ENCODE peak calls at places on chromosomes 7 and 10, in four cellular contexts. One of them, this sample, is unnamed.

GRCh38 chr10:69955897-69956832 is 96.5 kb upstream of the MACROH2A2 start:
- DNase-seq in GM12878: no peak
- DNase-seq in SK-N-SH: no peak
- DNase-seq in HepG2: no peak
- DNase-seq in this sample: no peak

GRCh38 chr10:97333601-97334369 is 744 bp downstream of the FRAT2 start:
- DNase-seq in GM12878: no peak
- DNase-seq in SK-N-SH: peak
- DNase-seq in HepG2: no peak
- DNase-seq in this sample: no peak

GRCh38 chr10:125124907-125125306 is 35.5 kb downstream of the CTBP2 start:
- DNase-seq in GM12878: no peak
- DNase-seq in SK-N-SH: peak
- DNase-seq in HepG2: no peak
- DNase-seq in this sample: no peak

GRCh38 chr10:71774916-71775702 is 1.8 kb upstream of the VSIR start:
- DNase-seq in GM12878: no peak
- DNase-seq in SK-N-SH: no peak
- DNase-seq in HepG2: no peak
- DNase-seq in this sample: no peak

GRCh38 chr7:116571037-116571436 is 46.2 kb downstream of the CAV1 start:
- DNase-seq in GM12878: no peak
- DNase-seq in SK-N-SH: no peak
- DNase-seq in HepG2: no peak
- DNase-seq in this sample: peak

GRCh38 chr7:149220534-149220933 is 18.9 kb upstream of the ZNF212 start:
- DNase-seq in GM12878: no peak
- DNase-seq in SK-N-SH: peak
- DNase-seq in HepG2: no peak
- DNase-seq in this sample: no peak

GRCh38 chr10:6025683-6026225 is 36.4 kb downstream of the IL2RA start:
- DNase-seq in GM12878: no peak
- DNase-seq in SK-N-SH: no peak
- DNase-seq in HepG2: no peak
- DNase-seq in this sample: no peak

GRCh38 chr7:108402865-108403264 is 53.4 kb downstream of the NRCAM start:
- DNase-seq in GM12878: no peak
- DNase-seq in SK-N-SH: no peak
- DNase-seq in HepG2: no peak
- DNase-seq in this sample: no peak

GRCh38 chr10:80500572-80501380 is 36.9 kb upstream of the SH2D4B start:
- DNase-seq in GM12878: peak
- DNase-seq in SK-N-SH: no peak
- DNase-seq in HepG2: no peak
- DNase-seq in this sample: peak

GRCh38 chr7:4479367-4480039 is 202.6 kb upstream of the FOXK1 start:
- DNase-seq in GM12878: no peak
- DNase-seq in SK-N-SH: peak
- DNase-seq in HepG2: peak
- DNase-seq in this sample: peak

GRCh38 chr10:8088504-8088903 is 34.0 kb downstream of the GATA3 start:
- DNase-seq in GM12878: no peak
- DNase-seq in SK-N-SH: no peak
- DNase-seq in HepG2: no peak
- DNase-seq in this sample: no peak

DNA sequence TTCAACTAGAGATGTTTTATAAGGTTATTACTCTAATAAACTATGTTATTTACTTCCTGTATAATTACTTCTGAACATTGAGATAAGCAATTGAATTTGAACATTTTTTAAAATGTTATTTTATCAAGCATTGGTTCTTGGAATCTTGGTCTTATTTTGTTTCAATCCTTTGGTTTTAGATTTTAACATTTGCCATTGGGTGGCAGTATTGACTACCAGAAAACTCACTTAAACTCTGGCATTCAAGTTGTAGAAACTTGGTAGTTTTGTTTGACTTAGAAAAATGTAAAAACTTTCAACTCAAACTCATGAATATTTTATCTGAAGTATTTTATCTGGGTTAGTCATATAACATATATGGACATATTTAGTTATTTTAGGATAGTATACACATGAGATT is 48.1 kb downstream of the ATRNL1 start:
- DNase-seq in GM12878: no peak
- DNase-seq in SK-N-SH: peak
- DNase-seq in HepG2: no peak
- DNase-seq in this sample: peak
- TF ChIP-seq PBX3 in GM12878: no peak
- TF ChIP-seq PBX3 in SK-N-SH: no peak
- TF ChIP-seq PBX3 in HepG2: no peak
- TF ChIP-seq PBX3 in this sample: no peak

DNA sequence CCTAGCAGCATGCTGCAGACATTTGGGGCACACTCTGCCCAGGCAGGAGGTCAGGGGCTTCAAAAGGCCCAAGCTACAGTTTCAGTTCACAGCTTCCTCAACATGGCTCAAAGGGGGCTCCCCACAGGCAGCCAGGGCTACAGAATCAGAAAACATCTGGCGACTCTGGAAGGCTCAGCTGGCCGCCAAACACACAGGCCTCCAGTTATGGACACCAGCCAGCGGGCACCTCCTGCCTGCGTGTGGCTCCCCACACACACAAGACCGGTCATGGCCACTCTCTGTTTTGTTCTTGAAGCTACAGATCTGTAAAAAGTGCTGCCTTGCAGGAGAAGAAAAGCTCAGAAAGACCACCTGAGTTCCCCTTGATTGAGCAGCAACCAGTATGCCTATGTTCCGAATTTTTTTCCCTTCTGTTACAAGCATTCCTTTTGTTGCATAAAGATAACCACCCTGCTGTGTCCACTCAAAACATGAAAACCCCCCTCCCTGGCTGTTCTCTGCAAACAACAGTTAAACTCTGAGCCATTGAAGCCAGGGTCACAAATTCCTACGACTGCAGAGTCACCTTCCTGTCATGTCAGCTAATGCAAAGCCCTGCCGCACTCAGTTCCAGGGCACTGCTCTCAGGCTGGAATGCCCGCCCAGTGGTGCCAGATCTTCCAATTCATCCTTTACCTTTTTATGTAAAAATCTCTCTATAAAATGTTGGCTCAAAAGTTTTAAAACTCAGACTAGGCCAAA is 33.6 kb downstream of the VSTM4 start:
- DNase-seq in GM12878: no peak
- DNase-seq in SK-N-SH: peak
- DNase-seq in HepG2: peak
- DNase-seq in this sample: no peak
- TF ChIP-seq RAD21 in GM12878: no peak
- TF ChIP-seq RAD21 in SK-N-SH: peak
- TF ChIP-seq RAD21 in HepG2: no peak
- TF ChIP-seq RAD21 in this sample: no peak

GRCh38 chr10:99672884-99673283 is 13.6 kb downstream of the ENTPD7 start:
- DNase-seq in GM12878: no peak
- DNase-seq in SK-N-SH: no peak
- DNase-seq in HepG2: no peak
- DNase-seq in this sample: no peak
- TF ChIP-seq CHD2 in GM12878: no peak
- TF ChIP-seq CHD2 in SK-N-SH: no peak
- TF ChIP-seq CHD2 in HepG2: no peak
- TF ChIP-seq CHD2 in this sample: no peak

GRCh38 chr10:112721080-112721698 is 228.9 kb upstream of the TCF7L2 start:
- DNase-seq in GM12878: peak
- DNase-seq in SK-N-SH: no peak
- DNase-seq in HepG2: peak
- DNase-seq in this sample: peak
- TF ChIP-seq PBX3 in GM12878: no peak
- TF ChIP-seq PBX3 in SK-N-SH: no peak
- TF ChIP-seq PBX3 in HepG2: no peak
- TF ChIP-seq PBX3 in this sample: no peak

DNA sequence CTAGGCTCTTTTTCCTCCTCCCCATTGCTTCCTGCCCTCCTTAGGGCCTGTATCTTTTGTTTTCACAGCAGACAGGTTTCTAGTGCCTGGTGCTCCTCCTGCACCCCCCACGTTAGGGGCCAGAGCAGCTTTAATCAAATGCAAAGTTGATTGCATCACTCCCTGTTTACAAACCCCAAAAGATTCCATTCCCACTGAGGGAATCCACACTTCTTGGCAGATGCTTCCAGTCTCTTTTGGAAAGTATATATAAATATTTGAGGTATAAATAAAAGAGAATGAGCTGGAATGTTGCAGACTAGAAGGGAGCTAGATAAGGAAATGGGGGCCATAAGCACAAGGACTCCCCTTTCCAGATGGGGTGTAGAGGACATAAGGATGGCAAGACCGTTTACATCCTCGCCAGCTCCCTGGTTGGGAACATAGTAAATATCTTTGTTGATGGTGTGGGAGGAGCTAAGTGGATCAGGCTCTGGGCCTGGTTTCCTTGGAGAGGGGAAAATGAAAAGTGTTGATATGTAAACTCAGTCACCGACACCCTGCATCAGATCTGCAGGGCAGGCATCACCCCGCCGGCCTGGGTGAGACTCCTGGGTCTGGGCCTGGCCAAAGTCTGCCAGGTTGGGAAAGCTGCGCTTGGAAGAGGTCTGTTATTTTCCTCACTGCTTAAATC is 6.2 kb downstream of the RARRES2 start:
- DNase-seq in GM12878: no peak
- DNase-seq in SK-N-SH: no peak
- DNase-seq in HepG2: no peak
- DNase-seq in this sample: no peak
- TF ChIP-seq RAD21 in GM12878: no peak
- TF ChIP-seq RAD21 in SK-N-SH: no peak
- TF ChIP-seq RAD21 in HepG2: no peak
- TF ChIP-seq RAD21 in this sample: no peak

GRCh38 chr10:131980757-131981428 is 830 bp downstream of the BNIP3 start:
- DNase-seq in GM12878: no peak
- DNase-seq in SK-N-SH: peak
- DNase-seq in HepG2: peak
- DNase-seq in this sample: no peak
- TF ChIP-seq CHD2 in GM12878: no peak
- TF ChIP-seq CHD2 in SK-N-SH: no peak
- TF ChIP-seq CHD2 in HepG2: no peak
- TF ChIP-seq CHD2 in this sample: no peak

DNA sequence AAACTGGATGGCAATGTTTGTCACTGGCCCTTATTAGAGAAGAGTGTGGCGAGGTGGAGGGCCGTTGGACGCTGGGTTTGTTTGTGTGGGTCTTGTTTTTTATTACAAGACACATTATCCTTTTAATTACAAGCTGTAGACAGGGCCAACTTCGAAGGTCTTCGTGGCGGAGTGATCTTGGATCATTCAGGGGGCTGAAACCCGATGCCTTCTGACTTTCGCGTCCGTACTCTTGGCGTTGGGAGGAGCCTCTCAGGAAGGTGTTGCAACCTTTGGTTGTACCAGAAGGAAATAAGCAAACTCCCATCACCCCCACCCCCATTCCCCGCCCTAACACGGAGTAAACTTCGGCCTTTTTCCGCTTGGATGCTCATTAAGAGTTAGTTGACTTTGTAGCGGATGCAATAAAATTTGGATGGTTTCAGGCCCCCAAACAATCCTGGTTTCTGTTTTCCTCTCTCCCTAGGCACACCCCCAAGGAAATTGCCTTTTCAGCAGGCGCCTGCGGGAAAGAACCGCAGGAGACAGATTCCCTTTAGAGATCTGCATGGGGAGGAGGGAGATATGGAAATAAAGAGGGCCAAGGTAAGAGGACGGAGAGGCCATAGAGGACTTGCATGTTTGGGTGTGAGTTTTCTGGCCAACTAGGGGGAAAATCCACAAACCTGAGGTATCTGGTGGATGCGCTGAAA is 294.5 kb upstream of the NFE2L3 start:
- DNase-seq in GM12878: no peak
- DNase-seq in SK-N-SH: peak
- DNase-seq in HepG2: no peak
- DNase-seq in this sample: peak
- TF ChIP-seq PBX3 in GM12878: no peak
- TF ChIP-seq PBX3 in SK-N-SH: no peak
- TF ChIP-seq PBX3 in HepG2: no peak
- TF ChIP-seq PBX3 in this sample: no peak

DNA sequence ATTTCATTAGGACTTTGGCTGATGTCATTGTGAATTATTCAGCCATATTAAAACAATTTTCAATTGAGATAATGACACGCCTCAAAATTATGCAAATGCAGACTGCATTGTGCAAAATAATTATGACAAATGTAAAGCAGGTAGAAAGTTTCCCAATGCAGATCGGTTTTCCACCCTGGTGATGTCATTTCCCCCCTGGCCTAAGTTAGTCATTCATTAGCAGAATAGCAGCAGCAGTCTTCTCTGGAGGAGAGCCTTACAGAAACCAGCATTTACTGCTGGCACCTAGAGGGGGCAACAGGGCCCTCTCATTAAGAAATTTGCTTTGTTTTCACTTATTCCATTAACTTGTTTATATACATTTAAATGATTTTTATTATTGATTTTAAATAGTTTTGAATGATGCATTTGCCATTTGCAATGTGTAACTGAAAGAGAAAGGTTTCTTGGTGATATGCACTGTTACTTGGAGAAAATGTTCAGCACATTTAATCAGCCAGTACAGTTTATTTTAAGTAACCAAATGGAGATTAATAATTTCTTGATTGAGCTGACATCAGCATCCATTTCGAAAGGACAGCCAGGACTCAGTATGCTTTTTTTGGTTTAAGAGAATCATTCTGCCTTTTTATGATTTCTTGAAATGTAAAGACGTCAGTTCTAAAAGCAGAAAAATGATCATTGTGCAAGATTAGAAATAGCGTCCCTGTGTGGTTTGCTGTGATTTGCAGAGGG is 3.4 kb downstream of the ARID5B start:
- DNase-seq in GM12878: peak
- DNase-seq in SK-N-SH: peak
- DNase-seq in HepG2: peak
- DNase-seq in this sample: peak
- TF ChIP-seq RAD21 in GM12878: peak
- TF ChIP-seq RAD21 in SK-N-SH: peak
- TF ChIP-seq RAD21 in HepG2: no peak
- TF ChIP-seq RAD21 in this sample: peak

DNA sequence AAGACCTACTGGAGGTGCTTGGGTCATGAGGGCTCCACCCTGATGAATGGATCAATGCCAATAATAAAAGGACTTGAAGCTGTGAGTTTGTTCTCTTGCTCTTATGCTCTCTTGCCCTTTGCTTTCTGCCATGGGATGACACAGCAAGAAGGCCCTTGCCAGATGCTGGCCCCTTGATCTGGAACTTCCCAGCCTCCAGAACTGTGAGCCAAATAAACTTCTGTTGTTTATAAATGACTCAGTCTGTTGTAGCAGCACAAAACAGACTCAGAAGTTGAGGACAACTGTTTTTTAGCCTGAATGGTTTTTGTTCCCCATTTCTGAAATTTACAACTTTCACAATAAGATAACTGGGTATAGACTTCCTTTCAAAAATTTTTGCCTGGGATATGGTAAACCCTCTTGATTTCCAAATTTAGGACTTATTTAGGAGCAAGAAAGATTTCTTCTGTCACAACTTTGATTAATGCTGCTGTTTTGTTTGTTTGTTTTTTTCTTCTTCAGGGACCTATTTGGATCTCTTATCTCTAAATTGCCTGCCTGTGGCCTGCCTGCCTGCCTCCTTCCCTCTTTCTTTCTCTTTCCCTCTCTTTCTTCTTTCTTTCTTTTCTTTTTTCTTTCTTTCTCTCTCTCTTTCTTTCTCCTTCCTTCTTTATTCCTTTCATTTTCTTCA is 12.1 kb downstream of the ENTPD1 start:
- DNase-seq in GM12878: no peak
- DNase-seq in SK-N-SH: no peak
- DNase-seq in HepG2: no peak
- DNase-seq in this sample: no peak
- TF ChIP-seq CHD2 in GM12878: peak
- TF ChIP-seq CHD2 in SK-N-SH: no peak
- TF ChIP-seq CHD2 in HepG2: no peak
- TF ChIP-seq CHD2 in this sample: no peak

This sample was measured in A549.